ENCODE peak calls at places on chromosomes 16 and 17, in five cellular contexts. L, A, S, V and E are unnamed samples.

GRCh38 chr16:64452446-64452845 is 669.4 kb downstream of the CDH11 start:
- DNase-seq in L (no peak), A (no peak), S (no peak), V (no peak), E (no peak)

GRCh38 chr16:19812986-19813385 is 71.7 kb downstream of the GPRC5B start:
- DNase-seq in S (no peak), A (no peak), L (no peak), V (no peak), E (no peak)

GRCh38 chr17:77316191-77316641 is 175.4 kb downstream of the SEC14L1 start:
- DNase-seq in S (no peak), A (peak), L (no peak), V (no peak), E (no peak)

GRCh38 chr16:71373073-71373472 is 14.6 kb downstream of the CALB2 start:
- DNase-seq in S (no peak), A (peak), V (no peak), L (peak), E (no peak)

GRCh38 chr17:8859029-8859803 is 8.3 kb downstream of the PIK3R6 start:
- DNase-seq in S (no peak), L (no peak), A (peak), V (no peak), E (no peak)

GRCh38 chr16:10577305-10578202 is 2.8 kb downstream of the EMP2 start:
- DNase-seq in S (peak), V (no peak), L (no peak), A (no peak), E (no peak)

GRCh38 chr16:87844374-87844733 is 25.0 kb downstream of the SLC7A5 start:
- DNase-seq in S (no peak), L (no peak), V (no peak), A (peak), E (no peak)

GRCh38 chr17:63963123-63963522 is 9.6 kb downstream of the SCN4A start:
- DNase-seq in V (no peak), S (no peak), L (no peak), A (no peak), E (no peak)

GRCh38 chr17:59378621-59379194 is 47.3 kb downstream of the YPEL2 start:
- DNase-seq in L (no peak), S (peak), A (peak), V (no peak), E (no peak)

GRCh38 chr17:19546289-19547065 is 12.8 kb downstream of the SLC47A1 start:
- DNase-seq in L (no peak), A (no peak), V (no peak), S (peak), E (no peak)

GRCh38 chr17:75695141-75695829 is 26.0 kb upstream of the ITGB4 start:
- DNase-seq in A (peak), S (no peak), L (no peak), V (no peak), E (no peak)

GRCh38 chr17:30493802-30494201 is 16.6 kb downstream of the GOSR1 start:
- DNase-seq in A (no peak), L (no peak), S (no peak), V (no peak), E (no peak)

GRCh38 chr17:69945698-69946185 is 129.3 kb upstream of the KCNJ16 start:
- DNase-seq in L (no peak), V (no peak), S (no peak), A (peak), E (no peak)

GRCh38 chr16:10684541-10685151 is 10.1 kb downstream of the TEKT5 start:
- DNase-seq in S (no peak), L (no peak), V (no peak), A (no peak), E (no peak)

GRCh38 chr17:59361386-59361785 is 29.9 kb downstream of the YPEL2 start:
- DNase-seq in V (no peak), S (no peak), L (no peak), A (peak), E (no peak)

GRCh38 chr16:56634715-56635440 is 2.4 kb downstream of the MT1M start:
- DNase-seq in A (no peak), S (no peak), V (no peak), L (no peak), E (no peak)

GRCh38 chr17:69567130-69567529 is 152.6 kb downstream of the MAP2K6 start:
- DNase-seq in A (peak), S (no peak), V (no peak), L (no peak), E (no peak)

GRCh38 chr17:33968350-33969044 is 286.6 kb upstream of the CCL2 start:
- DNase-seq in A (no peak), L (no peak), V (no peak), S (no peak), E (peak)

GRCh38 chr16:57489229-57489628 is 2.9 kb upstream of the DOK4 start:
- DNase-seq in V (no peak), L (no peak), A (no peak), S (no peak), E (no peak)

GRCh38 chr16:27387724-27388123 is 14.2 kb upstream of the IL21R start:
- DNase-seq in A (no peak), V (no peak), S (peak), L (no peak), E (no peak)

GRCh38 chr16:67525176-67525860 is 3.3 kb upstream of the RIPOR1 start:
- DNase-seq in L (no peak), V (no peak), S (no peak), A (peak), E (no peak)

GRCh38 chr16:9119795-9120194 is 28.4 kb downstream of the HAPSTR1 start:
- DNase-seq in S (no peak), L (no peak), A (peak), V (no peak), E (no peak)

DNA sequence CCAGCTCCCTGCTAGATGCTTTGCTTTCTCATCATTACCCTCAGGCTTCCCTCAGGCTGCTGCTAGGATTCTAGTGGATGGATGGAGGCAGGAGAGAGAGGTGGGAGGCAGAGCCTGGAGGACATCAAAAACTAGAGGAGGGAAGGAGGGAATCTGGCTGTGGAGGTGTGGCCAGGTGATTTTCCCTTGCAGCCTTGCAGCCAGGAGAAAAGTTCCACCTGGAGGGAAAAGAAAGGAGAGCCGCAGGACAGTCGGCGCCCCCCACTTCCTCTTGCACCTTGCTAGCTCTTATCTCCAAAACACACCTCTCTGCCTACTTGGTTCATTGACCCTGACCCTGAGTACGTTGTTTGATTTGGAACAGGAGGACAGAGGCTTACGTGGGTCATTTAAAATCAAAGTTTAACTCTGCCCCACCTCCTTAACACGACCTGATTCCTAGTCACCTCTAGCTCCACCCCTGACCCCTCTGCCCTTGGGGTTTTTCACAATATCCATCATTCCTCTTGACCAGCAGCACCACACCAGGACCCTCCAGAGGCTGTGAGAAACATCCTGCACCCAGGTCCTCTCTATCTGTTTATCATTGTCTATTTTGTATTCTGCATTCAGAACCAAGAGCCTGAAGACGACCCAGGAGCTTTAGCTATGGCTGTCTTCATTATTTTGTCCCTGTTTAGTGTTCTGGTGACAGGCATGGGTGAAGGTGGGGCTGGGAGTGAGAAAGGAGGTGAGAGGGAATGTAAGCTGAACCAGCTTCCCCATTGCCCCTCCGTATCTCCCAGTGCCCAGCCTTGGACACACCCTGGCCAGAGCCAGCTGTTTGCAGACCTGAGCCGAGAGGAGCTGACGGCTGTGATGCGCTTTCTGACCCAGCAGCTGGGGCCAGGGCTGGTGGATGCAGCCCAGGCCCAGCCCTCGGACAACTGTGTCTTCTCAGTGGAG is 15.9 kb downstream of the AOC3 start:
- DNase-seq in V (no peak), L (no peak), A (no peak), S (no peak), E (no peak)
- H3K4me3 ChIP-seq in V (no peak), L (no peak), A (no peak), S (no peak), E (no peak)

DNA sequence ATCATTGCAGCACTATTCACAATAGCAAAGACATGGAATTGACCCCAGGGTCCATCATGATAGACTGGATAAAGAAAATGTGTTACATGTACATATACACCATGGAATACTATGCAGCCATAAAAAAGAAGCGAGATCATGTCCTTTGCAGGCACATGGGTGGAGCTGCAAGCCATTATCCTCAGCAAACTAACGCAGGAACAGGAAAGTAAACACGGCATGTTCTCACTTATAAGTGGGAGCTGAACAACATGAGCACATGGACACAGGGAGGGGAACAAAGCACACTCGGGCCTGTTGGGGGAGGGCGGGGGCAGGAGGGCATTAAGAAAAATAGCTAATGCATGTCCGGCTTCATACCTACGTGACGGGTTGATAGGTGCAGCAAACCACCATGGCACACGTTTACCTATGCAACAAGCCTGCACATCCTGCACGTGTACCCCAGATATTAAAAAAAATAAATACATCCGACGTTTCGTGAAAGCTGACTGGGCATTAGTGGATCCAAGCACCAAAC is 28.9 kb downstream of the ZNF778 start:
- DNase-seq in S (no peak), A (no peak), V (no peak), L (no peak), E (no peak)
- H3K4me3 ChIP-seq in S (peak), A (peak), V (no peak), L (peak), E (no peak)

GRCh38 chr16:49835116-49835880 is 20.6 kb downstream of the ZNF423 start:
- DNase-seq in S (no peak), A (no peak), L (no peak), V (no peak), E (no peak)
- H3K4me3 ChIP-seq in S (no peak), A (no peak), L (no peak), V (no peak), E (no peak)

GRCh38 chr17:11999715-12000114 is 2.4 kb upstream of the ZNF18 start:
- DNase-seq in L (no peak), A (no peak), V (no peak), S (no peak), E (no peak)
- H3K4me3 ChIP-seq in L (no peak), A (no peak), V (no peak), S (no peak), E (no peak)

DNA sequence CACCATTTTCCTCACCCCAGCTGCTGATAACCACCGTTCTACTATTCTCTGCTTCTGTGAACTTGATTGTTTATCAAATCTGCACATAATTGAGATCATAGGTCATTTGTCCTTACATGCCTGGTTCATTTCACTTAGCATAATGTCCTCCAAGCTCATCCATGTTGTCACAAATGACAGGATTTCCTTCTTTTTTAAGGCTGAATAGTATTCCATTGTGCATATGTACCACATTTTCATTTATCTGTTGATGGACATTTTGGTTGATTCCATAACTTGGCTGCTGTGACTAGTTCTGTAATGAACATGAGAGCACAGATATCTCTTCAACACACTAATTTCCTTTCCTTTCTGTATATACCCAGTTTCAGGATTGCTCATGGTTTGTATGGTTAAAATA is 225.3 kb upstream of the TBX2 start:
- DNase-seq in S (no peak), V (no peak), A (no peak), L (no peak), E (no peak)
- H3K4me3 ChIP-seq in S (no peak), V (no peak), A (no peak), L (no peak), E (no peak)

GRCh38 chr17:38872671-38873385 is 3.0 kb downstream of the LASP1 start:
- DNase-seq in A (no peak), V (no peak), L (no peak), S (peak), E (no peak)
- H3K4me3 ChIP-seq in A (peak), V (peak), L (no peak), S (peak), E (no peak)